ENCODE peak calls at places on chromosomes 2 and 18, in eight cellular contexts. E is stomach, L is gastrocnemius medialis, B is tibial nerve, I is Peyer's patch, Q is HCT116, N is K562, K is esophagus squamous epithelium. Y is an unnamed sample.

GRCh38 chr2:53672881-53673522 is 94.6 kb upstream of the CHAC2 start:
- DNase-seq in I (no peak), N (no peak), B (no peak), Q (no peak), E (no peak), K (no peak), L (no peak), Y (no peak)

GRCh38 chr2:241900251-241901017 is 30.9 kb downstream of the RTP5 start:
- DNase-seq in B (no peak), L (no peak), I (peak; percentile 42), K (no peak), Q (no peak), N (no peak), E (peak; percentile 17), Y (no peak)

GRCh38 chr18:11994346-11994707 is 13.0 kb downstream of the IMPA2 start:
- DNase-seq in N (no peak), K (no peak), Q (no peak), E (peak; percentile 82), I (peak; percentile 73), L (peak; percentile 71), B (no peak), Y (peak; percentile 74)

GRCh38 chr2:149799296-149799695 is 211.7 kb upstream of the MMADHC start:
- DNase-seq in E (no peak), I (no peak), Q (peak; percentile 2), L (no peak), B (no peak), N (no peak), K (no peak), Y (no peak)

GRCh38 chr2:226756131-226756530 is 43.5 kb downstream of the IRS1 start:
- DNase-seq in Q (peak; percentile 97), I (no peak), L (no peak), K (no peak), B (no peak), E (no peak), N (no peak), Y (no peak)

GRCh38 chr2:174693344-174693743 is 70.9 kb downstream of the CHRNA1 start:
- DNase-seq in N (no peak), E (no peak), B (no peak), Q (no peak), K (no peak), L (no peak), I (no peak), Y (no peak)

GRCh38 chr2:217930783-217931563 is 71.8 kb downstream of the TNS1 start:
- DNase-seq in E (no peak), N (no peak), Q (no peak), L (no peak), I (no peak), B (no peak), K (no peak), Y (no peak)

GRCh38 chr2:162243305-162243693 is at the start of gene FAP:
- DNase-seq in Q (no peak), N (no peak), L (no peak), E (no peak), B (no peak), K (no peak), I (no peak), Y (no peak)

GRCh38 chr2:120771556-120772208 is 36.0 kb downstream of the GLI2 start:
- DNase-seq in K (no peak), N (no peak), E (no peak), B (no peak), Q (no peak), I (no peak), L (peak; percentile 31), Y (peak; percentile 87)

GRCh38 chr2:10495311-10495987 is 47.3 kb upstream of the ODC1 start:
- DNase-seq in Q (no peak), K (no peak), L (no peak), I (peak; percentile 43), E (no peak), B (no peak), N (no peak), Y (no peak)

GRCh38 chr2:145460151-145460550 is 940.2 kb upstream of the ZEB2 start:
- DNase-seq in B (no peak), E (no peak), K (no peak), L (no peak), Q (no peak), I (no peak), N (no peak), Y (no peak)

GRCh38 chr2:157936464-157936863 is 60.3 kb upstream of the ACVR1 start:
- DNase-seq in Q (no peak), I (no peak), L (no peak), N (no peak), B (no peak), K (no peak), E (no peak), Y (no peak)

GRCh38 chr18:61308009-61308408 is 25.2 kb upstream of the CDH20 start:
- DNase-seq in L (no peak), I (no peak), E (no peak), Q (no peak), K (no peak), N (no peak), B (no peak), Y (no peak)

GRCh38 chr2:234204480-234204879 is 154.0 kb downstream of the SPP2 start:
- DNase-seq in I (no peak), L (no peak), E (no peak), K (no peak), B (no peak), N (no peak), Q (no peak), Y (no peak)

GRCh38 chr2:119112230-119112629 is 46.3 kb downstream of the C1QL2 start:
- DNase-seq in B (no peak), L (no peak), N (no peak), I (no peak), Q (no peak), E (no peak), K (no peak), Y (peak; percentile 7)

GRCh38 chr2:113118263-113118657 is 9.1 kb upstream of the IL1RN start:
- DNase-seq in Q (no peak), E (peak; percentile 52), I (no peak), B (no peak), K (no peak), L (no peak), N (no peak), Y (no peak)

GRCh38 chr2:101710036-101710689 is 12.7 kb downstream of the MAP4K4 start:
- DNase-seq in I (no peak), E (no peak), Q (no peak), B (no peak), K (no peak), L (no peak), N (no peak), Y (no peak)

GRCh38 chr18:2714140-2714539 is 58.6 kb downstream of the SMCHD1 start:
- DNase-seq in Q (no peak), N (no peak), K (no peak), I (no peak), E (no peak), B (no peak), L (no peak), Y (no peak)

DNA sequence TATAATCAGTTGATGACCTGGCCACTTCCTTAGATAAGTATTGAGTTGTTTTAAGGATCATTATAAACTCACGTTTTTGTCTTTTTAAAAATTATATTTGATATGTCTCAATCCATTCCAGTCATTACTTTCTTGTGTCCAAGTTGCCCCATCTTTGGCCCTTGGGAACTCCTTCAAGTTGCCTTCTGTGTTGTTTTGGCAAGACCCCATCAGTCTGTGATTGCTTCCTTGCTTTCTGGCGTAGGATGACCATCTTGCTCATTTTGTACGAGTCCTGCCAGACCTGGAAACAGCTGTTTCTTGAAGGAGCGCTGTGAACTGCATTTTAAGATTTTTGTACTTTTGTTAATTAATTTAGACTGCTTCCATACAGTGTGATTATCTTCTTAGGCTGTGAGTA is 68.9 kb upstream of the ITM2C start:
- DNase-seq in K (no peak), B (no peak), E (no peak), N (no peak), Q (no peak), L (peak; percentile 66), I (no peak), Y (peak; percentile 79)
- TF ChIP-seq POLR2A in K (no peak), B (no peak), E (no peak), N (no peak), Q (no peak), L (no peak), I (no peak), Y (no peak)

GRCh38 chr2:70941186-70941585 is 5.5 kb downstream of the ATP6V1B1 start:
- DNase-seq in L (no peak), Q (no peak), I (no peak), E (no peak), B (no peak), K (no peak), N (no peak), Y (peak; percentile 39)
- H3K27me3 ChIP-seq in L (no peaks in the 10 kb centered on the region), Q (no peaks in the 10 kb centered on the region), I (no peaks in the 10 kb centered on the region), E (no peaks in the 10 kb centered on the region), B (no peaks in the 10 kb centered on the region), K (no peaks in the 10 kb centered on the region), N (peaks cover 40% of the 10 kb centered on the region), Y (peaks cover 27% of the 10 kb centered on the region)

DNA sequence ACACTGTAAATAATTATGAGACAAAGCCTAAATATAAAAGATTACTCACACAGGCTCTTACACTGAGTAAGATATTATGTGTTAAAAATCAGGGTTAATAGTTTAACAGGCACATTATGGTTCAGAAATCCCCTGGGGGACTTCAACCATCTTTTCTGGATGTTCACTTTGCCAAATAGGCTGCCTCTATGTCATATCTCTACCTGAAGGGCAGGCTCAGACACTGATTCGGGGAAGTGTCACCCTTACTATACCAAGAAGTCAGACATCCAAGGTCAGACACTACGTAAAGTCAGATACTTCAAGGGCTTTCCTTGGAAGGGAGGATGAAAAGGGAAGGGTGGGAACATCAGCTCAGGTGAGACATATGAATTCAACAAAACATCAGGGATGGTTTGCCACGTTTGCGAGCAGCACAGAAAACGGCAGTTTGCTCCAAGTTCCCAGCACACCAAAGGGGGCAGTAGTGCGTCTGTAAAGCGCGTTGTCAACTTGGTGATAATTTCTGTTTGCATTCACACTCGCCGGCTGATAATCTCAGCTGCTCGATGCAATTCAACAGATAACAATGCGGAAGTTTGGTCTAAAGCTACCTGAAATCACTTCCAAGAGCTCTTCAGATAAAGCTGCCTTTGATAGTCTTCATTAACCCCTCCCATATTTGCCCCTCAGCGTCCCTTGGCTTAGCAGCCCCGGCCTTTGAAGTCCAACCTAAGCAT is 909 bp upstream of the RASGRP3 start:
- DNase-seq in L (peak; percentile 78), K (peak; percentile 37), I (peak; percentile 94), N (peak; percentile 37), B (peak; percentile 49), Q (peak; percentile 78), E (peak; percentile 78), Y (peak; percentile 78)
- TF ChIP-seq POLR2A in L (no peak), K (no peak), I (peak; percentile 7), N (no peak), B (no peak), Q (no peak), E (no peak), Y (no peak)

GRCh38 chr18:25222648-25223047 is 129.3 kb downstream of the ZNF521 start:
- DNase-seq in N (no peak), B (no peak), E (no peak), I (no peak), Q (no peak), L (no peak), K (no peak), Y (no peak)

GRCh38 chr18:25228410-25228809 is 123.6 kb downstream of the ZNF521 start:
- DNase-seq in L (no peak), K (no peak), I (no peak), N (no peak), Q (no peak), E (no peak), B (no peak), Y (no peak)

GRCh38 chr18:25223211-25223610 is 128.8 kb downstream of the ZNF521 start:
- DNase-seq in E (no peak), L (no peak), K (no peak), Q (no peak), B (no peak), N (peak; percentile 77), I (no peak), Y (no peak)

GRCh38 chr18:25223899-25224607 is 127.9 kb downstream of the ZNF521 start:
- DNase-seq in I (no peak), K (no peak), E (no peak), Q (no peak), N (no peak), L (no peak), B (no peak), Y (no peak)

GRCh38 chr18:25225152-25225551 is 126.8 kb downstream of the ZNF521 start:
- DNase-seq in I (no peak), Q (no peak), B (no peak), K (no peak), N (no peak), E (no peak), L (no peak), Y (no peak)
- H3K27me3 ChIP-seq in I (no peaks in the 10 kb centered on the region), Q (no peaks in the 10 kb centered on the region), B (no peaks in the 10 kb centered on the region), K (no peaks in the 10 kb centered on the region), N (no peaks in the 10 kb centered on the region), E (no peaks in the 10 kb centered on the region), L (no peaks in the 10 kb centered on the region), Y (no peaks in the 10 kb centered on the region)

Y was measured in sigmoid colon.